ENCODE peak calls at places on chromosomes 11 and 22, in seven cellular contexts. Y is fibroblast of pulmonary artery, Q is cardiac muscle cell, Z is endodermal cell, I is mesothelial cell of epicardium, X is spleen, J is esophagus squamous epithelium. V is an unnamed sample.

GRCh38 chr11:82975882-82976281 is 74.3 kb downstream of the DDIAS start:
- DNase-seq in Y (no peak), Q (no peak), Z (no peak), I (no peak), X (no peak), J (no peak), V (no peak)

GRCh38 chr22:21940521-21940920 is 12.1 kb downstream of the PPM1F start:
- DNase-seq in Y (no peak), Q (no peak), Z (no peak), I (no peak), X (no peak), J (no peak), V (peak; percentile 61)

GRCh38 chr11:47451990-47452389 is 3.1 kb upstream of the RAPSN start:
- DNase-seq in Y (no peak), Q (no peak), Z (no peak), I (no peak), X (no peak), J (no peak), V (no peak)

GRCh38 chr22:24094966-24095365 is 83.9 kb downstream of the CABIN1 start:
- DNase-seq in Y (no peak), Q (no peak), Z (no peak), I (no peak), X (peak; percentile 41), J (no peak), V (no peak)

GRCh38 chr22:20604776-20605221 is 97.4 kb downstream of the MED15 start:
- DNase-seq in Y (no peak), Q (no peak), Z (no peak), I (no peak), X (no peak), J (no peak), V (no peak)

GRCh38 chr11:10518891-10519290 is 22.1 kb downstream of the RNF141 start:
- DNase-seq in Y (no peak), Q (no peak), Z (no peak), I (no peak), X (no peak), J (no peak), V (no peak)

GRCh38 chr11:60887531-60887930 is 18.9 kb downstream of the PRPF19 start:
- DNase-seq in Y (peak; percentile 73), Q (peak; percentile 75), Z (peak; percentile 88), I (no peak), X (no peak), J (no peak), V (no peak)

GRCh38 chr11:120112174-120112796 is 25.6 kb downstream of the TRIM29 start:
- DNase-seq in Y (no peak), Q (no peak), Z (peak; percentile 70), I (no peak), X (no peak), J (no peak), V (no peak)

GRCh38 chr22:36116127-36116526 is 44.4 kb downstream of the APOL3 start:
- DNase-seq in Y (no peak), Q (no peak), Z (no peak), I (no peak), X (no peak), J (no peak), V (no peak)

GRCh38 chr22:48517039-48518030 is 1310.3 kb downstream of the BRD1 start:
- DNase-seq in Y (no peak), Q (no peak), Z (peak; percentile 69), I (no peak), X (no peak), J (no peak), V (no peak)

GRCh38 chr11:36228689-36229088 is 60.5 kb downstream of the COMMD9 start:
- DNase-seq in Y (no peak), Q (no peak), Z (no peak), I (no peak), X (no peak), J (no peak), V (no peak)

GRCh38 chr11:22208151-22208858 is 15.4 kb downstream of the ANO5 start:
- DNase-seq in Y (no peak), Q (no peak), Z (no peak), I (no peak), X (no peak), J (no peak), V (no peak)

GRCh38 chr11:21811572-21811971 is 381.3 kb upstream of the ANO5 start:
- DNase-seq in Y (peak; percentile 5), Q (no peak), Z (peak; percentile 84), I (no peak), X (no peak), J (no peak), V (no peak)

GRCh38 chr11:60343094-60343704 is 16.1 kb downstream of the MS4A6E start:
- DNase-seq in Y (peak; percentile 4), Q (peak; percentile 8), Z (no peak), I (no peak), X (no peak), J (no peak), V (no peak)

GRCh38 chr22:30249049-30250038 is 2.8 kb upstream of the LIF start:
- DNase-seq in Y (no peak), Q (no peak), Z (no peak), I (no peak), X (no peak), J (no peak), V (no peak)

GRCh38 chr11:103364687-103365086 is 255.5 kb downstream of the DYNC2H1 start:
- DNase-seq in Y (peak; percentile 10), Q (no peak), Z (no peak), I (no peak), X (no peak), J (no peak), V (no peak)

GRCh38 chr22:17436382-17436951 is 67.2 kb downstream of the CECR2 start:
- DNase-seq in Y (peak; percentile 25), Q (peak; percentile 60), Z (no peak), I (no peak), X (no peak), J (no peak), V (no peak)
- TF ChIP-seq CTCF in Y (peak; percentile 5), Q (peak; percentile 17), Z (no peak), I (no peak), X (no peak), J (no peak), V (no peak)

GRCh38 chr11:13149991-13150390 is 127.6 kb upstream of the BMAL1 start:
- DNase-seq in Y (no peak), Q (no peak), Z (no peak), I (no peak), X (no peak), J (no peak), V (no peak)

GRCh38 chr11:13150487-13150886 is 127.1 kb upstream of the BMAL1 start:
- DNase-seq in Y (no peak), Q (no peak), Z (no peak), I (no peak), X (no peak), J (no peak), V (no peak)

GRCh38 chr11:13152264-13152663 is 125.3 kb upstream of the BMAL1 start:
- DNase-seq in Y (no peak), Q (no peak), Z (no peak), I (no peak), X (no peak), J (no peak), V (no peak)

DNA sequence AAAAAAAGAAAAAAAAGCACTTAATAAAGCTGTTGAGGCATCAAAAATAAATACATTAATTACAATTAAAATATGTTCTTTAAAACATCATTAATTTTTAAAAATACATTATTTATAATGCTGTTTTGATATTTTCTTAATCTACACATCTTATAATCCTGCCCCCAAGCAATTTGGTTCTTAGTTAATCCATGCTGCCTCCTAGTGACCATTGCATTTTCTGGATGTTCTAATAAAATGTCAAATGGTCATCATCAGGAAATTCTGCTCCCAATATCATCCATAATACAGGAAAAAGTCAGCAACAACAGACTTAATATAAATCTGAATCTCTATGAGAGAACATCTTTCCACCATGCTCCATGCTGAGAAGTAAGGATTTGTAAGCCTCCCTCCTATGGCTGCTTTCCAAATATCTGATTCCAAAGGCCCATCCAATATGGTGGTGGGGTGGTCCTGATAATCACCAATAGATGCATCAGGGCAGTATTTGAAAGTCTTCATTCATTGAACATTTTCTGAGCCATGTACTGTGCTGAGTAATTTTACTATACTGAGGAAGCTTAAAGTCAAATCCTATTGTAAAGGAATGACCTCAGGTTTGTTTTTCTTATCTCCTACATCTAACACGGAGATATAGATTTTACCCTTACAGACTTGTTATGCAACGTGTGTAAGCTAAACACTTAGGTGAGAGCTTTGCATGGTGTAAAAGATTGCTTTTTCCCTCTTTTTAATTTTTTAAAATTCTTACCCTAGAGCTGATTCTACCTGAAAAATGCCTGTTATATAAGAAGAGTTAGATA is 124.7 kb upstream of the BMAL1 start:
- DNase-seq in Y (peak; percentile 57), Q (peak; percentile 53), Z (no peak), I (no peak), X (no peak), J (no peak), V (no peak)
- TF ChIP-seq CTCF in Y (peak; percentile 62), Q (peak; percentile 61), Z (peak; percentile 73), I (peak; percentile 17), X (peak; percentile 8), J (no peak), V (no peak)

DNA sequence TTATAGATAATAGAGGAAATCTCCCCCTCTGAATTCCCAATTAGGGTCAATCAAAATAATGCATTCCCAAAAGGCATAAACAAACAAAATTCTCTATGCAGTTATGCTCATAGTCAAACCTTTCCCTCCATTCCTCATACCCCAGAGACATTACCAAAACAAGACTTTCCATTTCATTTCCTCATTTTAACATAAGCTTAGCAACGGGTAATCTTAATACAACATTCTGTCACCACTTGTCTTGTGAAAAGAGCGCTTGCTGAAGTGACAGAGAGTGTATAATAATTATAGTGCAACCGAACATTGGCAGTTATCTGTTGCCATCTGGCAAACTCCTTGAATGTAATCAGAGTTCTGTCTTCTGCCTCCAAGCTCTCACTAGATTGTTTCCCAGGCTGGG is 1.2 kb upstream of the SLN start:
- DNase-seq in Y (no peak), Q (no peak), Z (no peak), I (no peak), X (no peak), J (no peak), V (no peak)
- TF ChIP-seq CTCF in Y (no peak), Q (no peak), Z (no peak), I (no peak), X (no peak), J (no peak), V (no peak)

GRCh38 chr11:115530752-115531151 is 26.5 kb upstream of the CADM1 start:
- DNase-seq in Y (no peak), Q (no peak), Z (peak; percentile 88), I (no peak), X (no peak), J (no peak), V (no peak)

GRCh38 chr11:115527534-115528125 is 23.4 kb upstream of the CADM1 start:
- DNase-seq in Y (no peak), Q (no peak), Z (peak; percentile 75), I (no peak), X (no peak), J (no peak), V (no peak)

GRCh38 chr11:115525600-115526006 is 21.4 kb upstream of the CADM1 start:
- DNase-seq in Y (no peak), Q (no peak), Z (peak; percentile 10), I (no peak), X (no peak), J (no peak), V (no peak)

GRCh38 chr11:115524572-115524971 is 20.4 kb upstream of the CADM1 start:
- DNase-seq in Y (no peak), Q (no peak), Z (no peak), I (no peak), X (no peak), J (no peak), V (no peak)

DNA sequence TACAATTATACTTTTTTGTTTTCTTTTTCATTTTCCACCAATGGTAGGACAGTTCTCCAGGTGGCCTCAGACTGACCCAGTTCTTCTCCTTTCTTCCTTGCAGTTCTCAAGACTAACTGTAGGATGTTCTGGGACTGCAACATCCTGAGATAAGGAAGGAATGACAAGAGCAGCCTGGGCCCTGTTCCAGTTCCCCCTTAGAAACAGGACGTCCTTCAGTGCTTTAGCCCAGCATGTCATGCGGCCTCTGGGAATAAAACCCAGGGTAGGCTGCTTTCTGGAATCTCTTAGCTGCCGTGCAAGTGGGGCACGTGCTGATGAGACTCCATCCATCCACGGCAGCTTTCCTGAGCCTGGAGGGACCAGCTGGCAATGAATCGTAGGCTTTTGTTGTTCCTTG is 24.0 kb upstream of the CADM1 start:
- DNase-seq in Y (no peak), Q (no peak), Z (peak; percentile 57), I (no peak), X (no peak), J (no peak), V (no peak)
- TF ChIP-seq CTCF in Y (no peak), Q (no peak), Z (peak; percentile 66), I (no peak), X (no peak), J (no peak), V (no peak)